ENCODE peak calls at places on chromosomes 4 and X, in ten cellular contexts. One of them, this sample, is unnamed. For H3K4me1, the result is how much of the 10 kb centered on the place peaks cover.

GRCh38 chrX:17374619-17375360 is at the start of gene NHS:
- DNase-seq in CD8-positive, alpha-beta memory T cell: no peak
- DNase-seq in tibial nerve: peak
- DNase-seq in right lobe of liver: peak
- DNase-seq in fibroblast of lung: peak
- DNase-seq in mammary epithelial cell: peak
- DNase-seq in HCT116: peak
- DNase-seq in body of pancreas: peak
- DNase-seq in neuronal stem cell: peak
- DNase-seq in left ventricle myocardium inferior: peak
- DNase-seq in this sample: peak

GRCh38 chr4:95362906-95363578 is 185.7 kb downstream of the UNC5C start:
- DNase-seq in CD8-positive, alpha-beta memory T cell: no peak
- DNase-seq in fibroblast of lung: peak
- DNase-seq in tibial nerve: no peak
- DNase-seq in left ventricle myocardium inferior: no peak
- DNase-seq in HCT116: peak
- DNase-seq in body of pancreas: no peak
- DNase-seq in mammary epithelial cell: peak
- DNase-seq in neuronal stem cell: no peak
- DNase-seq in right lobe of liver: no peak
- DNase-seq in this sample: no peak

GRCh38 chrX:16558489-16558888 is 91.5 kb upstream of the S100G start:
- DNase-seq in CD8-positive, alpha-beta memory T cell: no peak
- DNase-seq in tibial nerve: no peak
- DNase-seq in mammary epithelial cell: no peak
- DNase-seq in body of pancreas: no peak
- DNase-seq in HCT116: no peak
- DNase-seq in neuronal stem cell: no peak
- DNase-seq in fibroblast of lung: no peak
- DNase-seq in right lobe of liver: no peak
- DNase-seq in left ventricle myocardium inferior: no peak
- DNase-seq in this sample: no peak

GRCh38 chrX:40539214-40540142 is 41.3 kb upstream of the ATP6AP2 start:
- DNase-seq in tibial nerve: no peak
- DNase-seq in body of pancreas: peak
- DNase-seq in CD8-positive, alpha-beta memory T cell: peak
- DNase-seq in neuronal stem cell: no peak
- DNase-seq in fibroblast of lung: peak
- DNase-seq in left ventricle myocardium inferior: peak
- DNase-seq in right lobe of liver: no peak
- DNase-seq in HCT116: no peak
- DNase-seq in mammary epithelial cell: peak
- DNase-seq in this sample: peak

GRCh38 chr4:123869517-123870282 is 473.1 kb downstream of the SPRY1 start:
- DNase-seq in left ventricle myocardium inferior: no peak
- DNase-seq in body of pancreas: no peak
- DNase-seq in fibroblast of lung: no peak
- DNase-seq in right lobe of liver: no peak
- DNase-seq in HCT116: no peak
- DNase-seq in CD8-positive, alpha-beta memory T cell: no peak
- DNase-seq in mammary epithelial cell: no peak
- DNase-seq in neuronal stem cell: no peak
- DNase-seq in tibial nerve: no peak
- DNase-seq in this sample: no peak

GRCh38 chr4:89134775-89135319 is 23.5 kb downstream of the TIGD2 start:
- DNase-seq in HCT116: no peak
- DNase-seq in mammary epithelial cell: peak
- DNase-seq in fibroblast of lung: peak
- DNase-seq in neuronal stem cell: no peak
- DNase-seq in body of pancreas: no peak
- DNase-seq in right lobe of liver: no peak
- DNase-seq in CD8-positive, alpha-beta memory T cell: no peak
- DNase-seq in tibial nerve: no peak
- DNase-seq in left ventricle myocardium inferior: no peak
- DNase-seq in this sample: no peak

GRCh38 chrX:67105758-67106116 is 438.1 kb upstream of the AR start:
- DNase-seq in fibroblast of lung: no peak
- DNase-seq in mammary epithelial cell: no peak
- DNase-seq in tibial nerve: no peak
- DNase-seq in body of pancreas: no peak
- DNase-seq in neuronal stem cell: no peak
- DNase-seq in CD8-positive, alpha-beta memory T cell: no peak
- DNase-seq in right lobe of liver: no peak
- DNase-seq in left ventricle myocardium inferior: no peak
- DNase-seq in HCT116: no peak
- DNase-seq in this sample: no peak

GRCh38 chr4:86594559-86595425 is 677 bp downstream of the PTPN13 start:
- DNase-seq in neuronal stem cell: peak
- DNase-seq in fibroblast of lung: peak
- DNase-seq in tibial nerve: no peak
- DNase-seq in body of pancreas: peak
- DNase-seq in left ventricle myocardium inferior: peak
- DNase-seq in right lobe of liver: no peak
- DNase-seq in HCT116: peak
- DNase-seq in CD8-positive, alpha-beta memory T cell: no peak
- DNase-seq in mammary epithelial cell: peak
- DNase-seq in this sample: peak

GRCh38 chr4:45155081-45155777 is 428.9 kb upstream of the GNPDA2 start:
- DNase-seq in tibial nerve: no peak
- DNase-seq in left ventricle myocardium inferior: no peak
- DNase-seq in neuronal stem cell: no peak
- DNase-seq in mammary epithelial cell: peak
- DNase-seq in CD8-positive, alpha-beta memory T cell: no peak
- DNase-seq in right lobe of liver: no peak
- DNase-seq in HCT116: no peak
- DNase-seq in fibroblast of lung: peak
- DNase-seq in body of pancreas: no peak
- DNase-seq in this sample: no peak

GRCh38 chrX:48800574-48801280 is 1.1 kb upstream of the HDAC6 start:
- DNase-seq in right lobe of liver: no peak
- DNase-seq in body of pancreas: no peak
- DNase-seq in HCT116: no peak
- DNase-seq in left ventricle myocardium inferior: no peak
- DNase-seq in mammary epithelial cell: no peak
- DNase-seq in tibial nerve: no peak
- DNase-seq in fibroblast of lung: no peak
- DNase-seq in CD8-positive, alpha-beta memory T cell: no peak
- DNase-seq in neuronal stem cell: no peak
- DNase-seq in this sample: no peak

GRCh38 chr4:165583341-165583740 is 204.5 kb downstream of the CPE start:
- DNase-seq in neuronal stem cell: no peak
- DNase-seq in left ventricle myocardium inferior: no peak
- DNase-seq in CD8-positive, alpha-beta memory T cell: no peak
- DNase-seq in mammary epithelial cell: no peak
- DNase-seq in HCT116: no peak
- DNase-seq in right lobe of liver: no peak
- DNase-seq in tibial nerve: no peak
- DNase-seq in fibroblast of lung: no peak
- DNase-seq in body of pancreas: no peak
- DNase-seq in this sample: no peak

GRCh38 chr4:85152490-85152889 is 186.0 kb upstream of the WDFY3 start:
- DNase-seq in body of pancreas: no peak
- DNase-seq in right lobe of liver: no peak
- DNase-seq in tibial nerve: no peak
- DNase-seq in left ventricle myocardium inferior: no peak
- DNase-seq in HCT116: no peak
- DNase-seq in neuronal stem cell: no peak
- DNase-seq in mammary epithelial cell: no peak
- DNase-seq in CD8-positive, alpha-beta memory T cell: no peak
- DNase-seq in fibroblast of lung: no peak
- DNase-seq in this sample: no peak

GRCh38 chrX:639151-639550 is 8.6 kb downstream of the SHOX start:
- DNase-seq in mammary epithelial cell: no peak
- DNase-seq in right lobe of liver: no peak
- DNase-seq in body of pancreas: no peak
- DNase-seq in HCT116: no peak
- DNase-seq in left ventricle myocardium inferior: no peak
- DNase-seq in fibroblast of lung: no peak
- DNase-seq in neuronal stem cell: no peak
- DNase-seq in tibial nerve: no peak
- DNase-seq in CD8-positive, alpha-beta memory T cell: no peak
- DNase-seq in this sample: no peak

GRCh38 chr4:179817317-179817716 is 2375.1 kb upstream of the AGA start:
- DNase-seq in mammary epithelial cell: no peak
- DNase-seq in fibroblast of lung: no peak
- DNase-seq in right lobe of liver: no peak
- DNase-seq in tibial nerve: no peak
- DNase-seq in HCT116: no peak
- DNase-seq in left ventricle myocardium inferior: no peak
- DNase-seq in neuronal stem cell: no peak
- DNase-seq in body of pancreas: no peak
- DNase-seq in CD8-positive, alpha-beta memory T cell: no peak
- DNase-seq in this sample: no peak
- H3K4me3 ChIP-seq in mammary epithelial cell: no peak
- H3K4me3 ChIP-seq in fibroblast of lung: no peak
- H3K4me3 ChIP-seq in right lobe of liver: no peak
- H3K4me3 ChIP-seq in tibial nerve: no peak
- H3K4me3 ChIP-seq in HCT116: no peak
- H3K4me3 ChIP-seq in left ventricle myocardium inferior: no peak
- H3K4me3 ChIP-seq in neuronal stem cell: no peak
- H3K4me3 ChIP-seq in body of pancreas: no peak
- H3K4me3 ChIP-seq in CD8-positive, alpha-beta memory T cell: no peak
- H3K4me3 ChIP-seq in this sample: no peak

GRCh38 chr4:10105920-10106319 is 10.7 kb downstream of the WDR1 start:
- DNase-seq in mammary epithelial cell: no peak
- DNase-seq in right lobe of liver: no peak
- DNase-seq in tibial nerve: no peak
- DNase-seq in neuronal stem cell: no peak
- DNase-seq in CD8-positive, alpha-beta memory T cell: no peak
- DNase-seq in fibroblast of lung: no peak
- DNase-seq in left ventricle myocardium inferior: no peak
- DNase-seq in body of pancreas: no peak
- DNase-seq in HCT116: no peak
- DNase-seq in this sample: no peak
- H3K27ac ChIP-seq in mammary epithelial cell: peak
- H3K27ac ChIP-seq in right lobe of liver: no peak
- H3K27ac ChIP-seq in tibial nerve: peak
- H3K27ac ChIP-seq in neuronal stem cell: no peak
- H3K27ac ChIP-seq in CD8-positive, alpha-beta memory T cell: peak
- H3K27ac ChIP-seq in fibroblast of lung: peak
- H3K27ac ChIP-seq in left ventricle myocardium inferior: peak
- H3K27ac ChIP-seq in body of pancreas: peak
- H3K27ac ChIP-seq in HCT116: peak
- H3K27ac ChIP-seq in this sample: peak

GRCh38 chrX:129955682-129956081 is 26.8 kb upstream of the BCORL1 start:
- DNase-seq in right lobe of liver: no peak
- DNase-seq in neuronal stem cell: no peak
- DNase-seq in fibroblast of lung: no peak
- DNase-seq in HCT116: no peak
- DNase-seq in CD8-positive, alpha-beta memory T cell: no peak
- DNase-seq in left ventricle myocardium inferior: no peak
- DNase-seq in mammary epithelial cell: no peak
- DNase-seq in tibial nerve: no peak
- DNase-seq in body of pancreas: no peak
- DNase-seq in this sample: no peak
- H3K4me1 ChIP-seq in right lobe of liver: under half
- H3K4me1 ChIP-seq in neuronal stem cell: under half
- H3K4me1 ChIP-seq in fibroblast of lung: under half
- H3K4me1 ChIP-seq in HCT116: under half
- H3K4me1 ChIP-seq in CD8-positive, alpha-beta memory T cell: under half
- H3K4me1 ChIP-seq in left ventricle myocardium inferior: under half
- H3K4me1 ChIP-seq in mammary epithelial cell: under half
- H3K4me1 ChIP-seq in tibial nerve: under half
- H3K4me1 ChIP-seq in body of pancreas: under half
- H3K4me1 ChIP-seq in this sample: under half

GRCh38 chr4:184298255-184298654 is 80.6 kb upstream of the ENPP6 start:
- DNase-seq in mammary epithelial cell: no peak
- DNase-seq in body of pancreas: no peak
- DNase-seq in fibroblast of lung: no peak
- DNase-seq in CD8-positive, alpha-beta memory T cell: no peak
- DNase-seq in right lobe of liver: no peak
- DNase-seq in tibial nerve: no peak
- DNase-seq in HCT116: no peak
- DNase-seq in left ventricle myocardium inferior: no peak
- DNase-seq in neuronal stem cell: no peak
- DNase-seq in this sample: no peak
- H3K4me3 ChIP-seq in mammary epithelial cell: no peak
- H3K4me3 ChIP-seq in body of pancreas: no peak
- H3K4me3 ChIP-seq in fibroblast of lung: no peak
- H3K4me3 ChIP-seq in CD8-positive, alpha-beta memory T cell: no peak
- H3K4me3 ChIP-seq in right lobe of liver: no peak
- H3K4me3 ChIP-seq in tibial nerve: no peak
- H3K4me3 ChIP-seq in HCT116: no peak
- H3K4me3 ChIP-seq in left ventricle myocardium inferior: no peak
- H3K4me3 ChIP-seq in neuronal stem cell: no peak
- H3K4me3 ChIP-seq in this sample: no peak